ENCODE peak calls at places on chromosomes 6 and 20, in seven cellular contexts. G, U, M, B, K, O and Q are unnamed samples.

GRCh38 chr6:13614126-13614925 is 809 bp upstream of the NOL7 start:
- DNase-seq in G (no peak), U (peak; percentile 62), M (no peak), B (no peak), K (no peak), O (no peak), Q (no peak)

GRCh38 chr20:53956013-53956715 is 114.2 kb downstream of the BCAS1 start:
- DNase-seq in G (no peak), U (no peak), M (no peak), B (no peak), K (no peak), O (no peak), Q (no peak)

GRCh38 chr6:150336299-150336698 is 32.5 kb upstream of the IYD start:
- DNase-seq in G (no peak), U (peak; percentile 27), M (no peak), B (peak; percentile 17), K (peak; percentile 7), O (no peak), Q (no peak)

GRCh38 chr6:30743099-30744053 is 889 bp upstream of the FLOT1 start:
- DNase-seq in G (no peak), U (peak; percentile 45), M (no peak), B (no peak), K (peak; percentile 33), O (no peak), Q (no peak)

GRCh38 chr6:12327391-12327790 is 37.2 kb downstream of the EDN1 start:
- DNase-seq in G (no peak), U (peak; percentile 47), M (no peak), B (no peak), K (peak; percentile 45), O (no peak), Q (no peak)

GRCh38 chr20:57450931-57451330 is 59.7 kb downstream of the RBM38 start:
- DNase-seq in G (no peak), U (no peak), M (no peak), B (no peak), K (no peak), O (no peak), Q (no peak)

GRCh38 chr6:13048113-13048512 is 280.2 kb downstream of the TBC1D7 start:
- DNase-seq in G (no peak), U (no peak), M (no peak), B (no peak), K (no peak), O (no peak), Q (no peak)

GRCh38 chr20:23242104-23242503 is 108.5 kb upstream of the NXT1 start:
- DNase-seq in G (no peak), U (no peak), M (no peak), B (no peak), K (no peak), O (no peak), Q (no peak)

GRCh38 chr20:53738945-53739798 is 145.5 kb upstream of the ZNF217 start:
- DNase-seq in G (no peak), U (peak; percentile 48), M (no peak), B (no peak), K (no peak), O (no peak), Q (peak; percentile 48)

GRCh38 chr6:117481278-117481925 is 1.1 kb upstream of the DCBLD1 start:
- DNase-seq in G (peak; percentile 36), U (no peak), M (peak; percentile 39), B (no peak), K (no peak), O (no peak), Q (no peak)

GRCh38 chr6:27556406-27556805 is 83.5 kb upstream of the ZNF184 start:
- DNase-seq in G (no peak), U (peak; percentile 73), M (peak; percentile 36), B (no peak), K (no peak), O (no peak), Q (no peak)

GRCh38 chr6:50030777-50031562 is 9.2 kb upstream of the DEFB110 start:
- DNase-seq in G (peak; percentile 87), U (peak; percentile 54), M (peak; percentile 86), B (peak; percentile 6), K (peak; percentile 5), O (peak; percentile 38), Q (peak; percentile 9)

GRCh38 chr20:16434087-16434664 is 139.1 kb downstream of the KIF16B start:
- DNase-seq in G (peak; percentile 84), U (peak; percentile 85), M (peak; percentile 81), B (peak; percentile 5), K (peak; percentile 18), O (peak; percentile 63), Q (peak; percentile 36)

GRCh38 chr20:63434599-63435378 is 37.7 kb downstream of the KCNQ2 start:
- DNase-seq in G (peak; percentile 94), U (peak; percentile 45), M (peak; percentile 92), B (peak; percentile 77), K (peak; percentile 18), O (peak; percentile 80), Q (peak; percentile 9)

GRCh38 chr20:36950432-36951197 is 893 bp downstream of the SAMHD1 start:
- DNase-seq in G (peak; percentile 41), U (peak; percentile 44), M (peak; percentile 45), B (peak; percentile 15), K (peak; percentile 22), O (no peak), Q (peak; percentile 65)

GRCh38 chr20:6007529-6008103 is 46.2 kb downstream of the LRRN4 start:
- DNase-seq in G (no peak), U (peak; percentile 28), M (no peak), B (no peak), K (no peak), O (no peak), Q (no peak)

GRCh38 chr6:38079107-38079506 is 259.6 kb downstream of the ZFAND3 start:
- DNase-seq in G (no peak), U (no peak), M (no peak), B (no peak), K (no peak), O (no peak), Q (no peak)

GRCh38 chr6:168313371-168314028 is 6.1 kb downstream of the DACT2 start:
- DNase-seq in G (no peak), U (no peak), M (no peak), B (no peak), K (no peak), O (no peak), Q (no peak)

GRCh38 chr6:156279306-156279969 is 497.7 kb upstream of the ARID1B start:
- DNase-seq in G (no peak), U (no peak), M (no peak), B (no peak), K (no peak), O (no peak), Q (peak; percentile 1)
- H3K9ac ChIP-seq in G (no peak overlapping the region), U (no peak overlapping the region), M (no peak overlapping the region), B (no peak overlapping the region), K (no peak overlapping the region), O (no peak overlapping the region), Q (no peak overlapping the region)

DNA sequence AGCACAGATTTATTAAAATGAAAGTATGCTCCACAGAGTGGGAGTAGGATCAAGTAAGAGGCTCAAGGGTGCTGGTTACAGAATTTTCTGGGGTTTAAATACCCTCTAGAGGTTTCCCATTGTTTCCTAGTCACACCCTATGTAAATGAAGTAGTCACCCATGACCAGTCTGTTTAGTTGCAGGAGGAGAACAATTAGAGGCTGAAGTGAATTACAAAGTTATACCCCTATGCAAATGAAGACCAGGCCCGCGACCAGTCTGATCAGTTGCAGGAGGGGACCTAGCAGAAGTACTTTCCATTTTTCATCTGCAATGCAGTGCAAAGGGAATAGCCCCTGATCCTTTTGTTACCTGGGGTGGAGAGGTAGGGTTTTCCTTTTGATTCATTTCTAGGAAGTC is 11.8 kb upstream of the FILIP1 start:
- DNase-seq in G (no peak), U (no peak), M (peak; percentile 37), B (no peak), K (no peak), O (no peak), Q (no peak)
- H2BK5ac ChIP-seq in G (no peak overlapping the region), U (no peak overlapping the region), M (no peak overlapping the region), B (no peak overlapping the region), K (no peak overlapping the region), O (no peak overlapping the region), Q (no peak overlapping the region)

DNA sequence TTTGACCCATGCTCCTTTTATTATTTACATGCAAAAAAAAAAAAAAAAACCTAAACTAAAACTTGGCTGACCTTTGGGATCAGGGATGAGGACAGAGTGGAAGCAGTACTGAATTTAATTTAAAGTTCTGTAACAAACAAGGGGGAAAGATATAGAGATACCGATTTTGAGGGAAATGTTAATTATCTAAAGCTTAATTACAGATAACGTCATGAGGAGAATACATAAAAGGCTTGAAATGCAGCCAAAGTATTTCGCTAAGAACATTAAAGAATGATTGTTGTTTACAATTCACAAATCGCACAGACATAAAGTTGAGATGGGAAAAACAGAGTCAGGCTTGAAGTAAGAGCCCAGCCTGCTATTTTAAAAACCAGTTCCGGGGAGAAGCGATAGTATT is 208.1 kb upstream of the SASH1 start:
- DNase-seq in G (no peak), U (no peak), M (no peak), B (no peak), K (no peak), O (no peak), Q (no peak)
- H2AK5ac ChIP-seq in G (no peak overlapping the region), U (no peak overlapping the region), M (no peak overlapping the region), B (no peak overlapping the region), K (no peak overlapping the region), O (no peak overlapping the region), Q (no peak overlapping the region)

DNA sequence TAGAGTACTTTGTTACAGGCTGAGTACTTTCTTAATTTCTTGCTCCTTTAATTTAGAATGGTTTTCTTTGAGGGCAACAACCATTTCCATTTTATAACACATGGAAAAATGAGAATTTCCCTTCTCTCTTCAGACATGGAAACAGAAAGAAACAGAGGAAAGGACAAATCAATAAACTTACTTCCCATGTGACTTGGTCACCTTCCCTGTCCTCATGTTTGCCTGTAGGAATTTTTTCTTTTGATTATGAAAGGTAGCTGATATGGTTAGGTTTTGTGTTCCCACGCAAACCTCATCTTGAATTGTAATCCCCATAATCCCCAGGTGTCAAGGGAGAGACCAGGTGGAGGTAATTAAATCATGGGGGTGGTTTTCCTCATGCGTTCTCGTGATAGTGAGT is 169.7 kb downstream of the PHF3 start:
- DNase-seq in G (no peak), U (no peak), M (no peak), B (no peak), K (no peak), O (no peak), Q (no peak)
- H3K9ac ChIP-seq in G (no peak overlapping the region), U (no peak overlapping the region), M (no peak overlapping the region), B (no peak overlapping the region), K (peak overlapping the region; percentile 12), O (no peak overlapping the region), Q (peak overlapping the region; percentile 80)